ENCODE peak calls at places on chromosomes 13 and 19, in four cellular contexts. F, I, N and C are unnamed samples.

GRCh38 chr19:7426986-7427385 is 61.8 kb downstream of the PEX11G start:
- DNase-seq in F (no peak), I (no peak), N (no peak), C (no peak)

GRCh38 chr19:48614436-48615144 is at the start of gene FAM83E:
- DNase-seq in F (no peak), I (no peak), N (no peak), C (peak)

GRCh38 chr13:21913010-21913409 is 242.1 kb downstream of the FGF9 start:
- DNase-seq in F (no peak), I (no peak), N (no peak), C (peak)

GRCh38 chr13:39451860-39452301 is 151.1 kb downstream of the LHFPL6 start:
- DNase-seq in F (no peak), I (no peak), N (no peak), C (no peak)

GRCh38 chr13:50779443-50780200 is 63.9 kb downstream of the DLEU7 start:
- DNase-seq in F (no peak), I (no peak), N (no peak), C (no peak)

GRCh38 chr19:36837525-36837901 is 674 bp downstream of the ZNF790 start:
- DNase-seq in F (no peak), I (peak), N (no peak), C (no peak)

GRCh38 chr19:29660835-29661234 is 4.4 kb upstream of the PLEKHF1 start:
- DNase-seq in F (no peak), I (no peak), N (no peak), C (no peak)

GRCh38 chr13:81394605-81395004 is 1053.7 kb upstream of the SPRY2 start:
- DNase-seq in F (no peak), I (no peak), N (no peak), C (no peak)

GRCh38 chr13:67230774-67231480 is 791 bp upstream of the PCDH9 start:
- DNase-seq in F (peak), I (peak), N (peak), C (peak)

GRCh38 chr13:84032116-84032515 is 149.8 kb upstream of the SLITRK1 start:
- DNase-seq in F (no peak), I (no peak), N (no peak), C (no peak)

GRCh38 chr13:94162289-94162688 is 317.2 kb downstream of the DCT start:
- DNase-seq in F (no peak), I (no peak), N (no peak), C (no peak)

GRCh38 chr13:51341804-51342203 is 2.3 kb downstream of the SERPINE3 start:
- DNase-seq in F (no peak), I (no peak), N (no peak), C (no peak)

GRCh38 chr13:73451120-73452029 is 392.6 kb downstream of the KLF5 start:
- DNase-seq in F (no peak), I (peak), N (no peak), C (no peak)

GRCh38 chr19:19202707-19203011 is 555 bp downstream of the NR2C2AP start:
- DNase-seq in F (no peak), I (no peak), N (no peak), C (no peak)

GRCh38 chr13:100707818-100708740 is 33.5 kb upstream of the TMTC4 start:
- DNase-seq in F (no peak), I (no peak), N (no peak), C (no peak)

GRCh38 chr19:33332248-33332647 is 29.9 kb upstream of the CEBPA start:
- DNase-seq in F (no peak), I (no peak), N (no peak), C (no peak)

GRCh38 chr13:52749446-52749845 is 9.8 kb upstream of the CNMD start:
- DNase-seq in F (no peak), I (no peak), N (no peak), C (no peak)

GRCh38 chr19:40270362-40271089 is 14.6 kb downstream of the AKT2 start:
- DNase-seq in F (no peak), I (no peak), N (no peak), C (no peak)

GRCh38 chr13:57470491-57470890 is 161.1 kb upstream of the PCDH17 start:
- DNase-seq in F (no peak), I (no peak), N (no peak), C (no peak)

GRCh38 chr19:46368116-46368515 is 21.2 kb downstream of the PPP5C start:
- DNase-seq in F (no peak), I (no peak), N (no peak), C (no peak)

GRCh38 chr13:55516610-55517009 is 1624.1 kb upstream of the PRR20A start:
- DNase-seq in F (no peak), I (no peak), N (no peak), C (no peak)

GRCh38 chr19:46697142-46697960 is 19.6 kb downstream of the PRKD2 start:
- DNase-seq in F (peak), I (no peak), N (peak), C (peak)

GRCh38 chr19:46753420-46754155 is 7.3 kb upstream of the STRN4 start:
- DNase-seq in F (no peak), I (peak), N (no peak), C (peak)

GRCh38 chr13:97113231-97114001 is 108.7 kb upstream of the MBNL2 start:
- DNase-seq in F (no peak), I (no peak), N (no peak), C (no peak)

GRCh38 chr19:48539503-48540096 is 12.4 kb upstream of the SULT2B1 start:
- DNase-seq in F (no peak), I (no peak), N (no peak), C (no peak)

GRCh38 chr13:88979465-88980180 is 1308.5 kb downstream of the SLITRK5 start:
- DNase-seq in F (no peak), I (no peak), N (no peak), C (peak)

GRCh38 chr19:51514866-51515481 is 13.4 kb upstream of the SIGLEC12 start:
- DNase-seq in F (no peak), I (peak), N (peak), C (peak)

GRCh38 chr13:30110301-30111070 is 196.9 kb downstream of the KATNAL1 start:
- DNase-seq in F (no peak), I (no peak), N (no peak), C (no peak)

GRCh38 chr19:47608908-47609879 is at the start of gene BICRA:
- DNase-seq in F (no peak), I (peak), N (peak), C (peak)

GRCh38 chr13:38421590-38422560 is 72.2 kb downstream of the UFM1 start:
- DNase-seq in F (no peak), I (no peak), N (no peak), C (no peak)

GRCh38 chr19:3980353-3981251 is 4.7 kb downstream of the EEF2 start:
- DNase-seq in F (no peak), I (no peak), N (no peak), C (no peak)
- TF ChIP-seq SUZ12 in F (no peak), I (no peak), N (no peak), C (no peak)

GRCh38 chr19:14346279-14346678 is 35.0 kb upstream of the ADGRE5 start:
- DNase-seq in F (no peak), I (no peak), N (no peak), C (no peak)
- TF ChIP-seq SUZ12 in F (no peak), I (no peak), N (no peak), C (no peak)

GRCh38 chr13:45339867-45340266 is 1.1 kb downstream of the TPT1 start:
- DNase-seq in F (no peak), I (no peak), N (no peak), C (no peak)
- TF ChIP-seq SUZ12 in F (no peak), I (no peak), N (no peak), C (no peak)

DNA sequence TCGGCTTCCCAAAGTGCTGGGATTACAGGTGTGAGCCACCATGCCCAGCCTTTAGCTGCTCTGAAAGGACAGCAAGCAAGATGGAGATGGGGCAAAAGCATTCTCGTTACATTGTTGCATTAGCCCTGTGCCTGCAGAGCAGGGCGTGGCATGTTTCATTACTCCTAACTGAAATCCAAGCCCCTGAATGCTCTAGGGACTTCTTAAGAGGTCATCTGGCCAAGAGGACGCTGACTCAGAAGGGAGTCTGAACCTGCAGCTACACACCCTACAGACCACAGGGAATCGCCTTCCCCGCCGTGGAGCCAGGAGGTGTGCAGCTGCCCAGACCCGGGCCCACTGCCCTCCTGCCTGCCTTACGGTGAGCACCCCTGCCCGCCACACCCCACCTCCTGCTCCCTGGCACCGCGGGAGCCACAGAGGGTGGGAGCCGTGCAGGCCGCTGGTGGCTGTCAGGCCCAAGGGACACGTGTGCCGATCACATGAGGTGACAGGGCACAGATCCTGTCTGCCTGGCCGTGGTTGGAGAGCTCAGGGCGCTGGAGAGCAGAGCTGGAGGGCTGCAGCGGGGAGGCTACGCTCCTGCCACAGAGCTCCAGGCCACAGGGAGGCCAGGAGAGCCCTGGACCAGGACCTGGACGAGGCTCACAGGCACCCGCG is 27.2 kb downstream of the ADPRHL1 start:
- DNase-seq in F (no peak), I (no peak), N (no peak), C (no peak)
- TF ChIP-seq SUZ12 in F (no peak), I (no peak), N (no peak), C (no peak)

GRCh38 chr13:34103854-34104253 is 285.9 kb downstream of the RFC3 start:
- DNase-seq in F (no peak), I (peak), N (no peak), C (no peak)

GRCh38 chr13:34104853-34105252 is 286.9 kb downstream of the RFC3 start:
- DNase-seq in F (no peak), I (no peak), N (no peak), C (no peak)

GRCh38 chr13:34108396-34108795 is 290.4 kb downstream of the RFC3 start:
- DNase-seq in F (no peak), I (no peak), N (no peak), C (no peak)

GRCh38 chr13:34107814-34108213 is 289.9 kb downstream of the RFC3 start:
- DNase-seq in F (no peak), I (no peak), N (no peak), C (no peak)
- TF ChIP-seq SUZ12 in F (no peak), I (no peak), N (no peak), C (no peak)

GRCh38 chr19:1265611-1266115 is 3.5 kb upstream of the CIRBP start:
- DNase-seq in F (no peak), I (no peak), N (no peak), C (no peak)
- TF ChIP-seq SUZ12 in F (no peak), I (no peak), N (no peak), C (no peak)

GRCh38 chr19:50167314-50167721 is 4.2 kb upstream of the IZUMO2 start:
- DNase-seq in F (no peak), I (peak), N (no peak), C (peak)

GRCh38 chr19:50159078-50159477 is 4.0 kb downstream of the IZUMO2 start:
- DNase-seq in F (no peak), I (no peak), N (no peak), C (no peak)

GRCh38 chr19:50158577-50158976 is 4.5 kb downstream of the IZUMO2 start:
- DNase-seq in F (no peak), I (no peak), N (no peak), C (no peak)

DNA sequence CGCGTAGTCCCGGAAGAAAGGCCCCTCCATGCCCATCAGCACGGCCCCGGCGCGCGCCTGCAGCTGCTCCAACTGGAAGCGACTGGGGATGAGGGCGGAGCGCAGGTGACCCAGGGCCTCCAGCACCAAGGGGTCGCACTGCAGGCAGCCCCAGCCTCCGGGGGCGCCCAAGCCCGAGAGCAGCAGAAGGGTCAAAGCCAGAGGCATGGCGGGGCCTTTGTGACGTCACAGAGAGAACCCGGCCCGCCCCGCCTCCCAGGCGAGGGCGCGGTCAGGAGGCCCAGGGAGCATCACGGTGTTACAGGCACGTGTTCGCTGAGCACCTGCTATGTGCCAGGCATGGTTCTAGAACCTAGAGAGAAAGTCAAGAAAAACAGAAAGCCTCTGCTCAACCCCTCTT is at the start of gene IZUMO2:
- DNase-seq in F (no peak), I (no peak), N (no peak), C (no peak)
- TF ChIP-seq SUZ12 in F (no peak), I (no peak), N (no peak), C (no peak)

GRCh38 chr19:45352471-45352870 is 11.9 kb downstream of the KLC3 start:
- DNase-seq in F (no peak), I (no peak), N (no peak), C (no peak)

GRCh38 chr19:45352914-45353796 is 12.6 kb downstream of the KLC3 start:
- DNase-seq in F (no peak), I (no peak), N (no peak), C (no peak)

GRCh38 chr19:45350477-45351058 is 10.0 kb downstream of the KLC3 start:
- DNase-seq in F (no peak), I (no peak), N (no peak), C (no peak)

GRCh38 chr19:45351401-45351952 is 10.9 kb downstream of the KLC3 start:
- DNase-seq in F (no peak), I (no peak), N (no peak), C (no peak)

GRCh38 chr19:45352062-45352461 is 11.5 kb downstream of the KLC3 start:
- DNase-seq in F (no peak), I (no peak), N (no peak), C (no peak)
- TF ChIP-seq SUZ12 in F (no peak), I (no peak), N (no peak), C (no peak)

GRCh38 chr19:39110263-39110967 is 15.2 kb upstream of the PAK4 start:
- DNase-seq in F (no peak), I (peak), N (peak), C (peak)
- TF ChIP-seq SUZ12 in F (no peak), I (no peak), N (no peak), C (no peak)

DNA sequence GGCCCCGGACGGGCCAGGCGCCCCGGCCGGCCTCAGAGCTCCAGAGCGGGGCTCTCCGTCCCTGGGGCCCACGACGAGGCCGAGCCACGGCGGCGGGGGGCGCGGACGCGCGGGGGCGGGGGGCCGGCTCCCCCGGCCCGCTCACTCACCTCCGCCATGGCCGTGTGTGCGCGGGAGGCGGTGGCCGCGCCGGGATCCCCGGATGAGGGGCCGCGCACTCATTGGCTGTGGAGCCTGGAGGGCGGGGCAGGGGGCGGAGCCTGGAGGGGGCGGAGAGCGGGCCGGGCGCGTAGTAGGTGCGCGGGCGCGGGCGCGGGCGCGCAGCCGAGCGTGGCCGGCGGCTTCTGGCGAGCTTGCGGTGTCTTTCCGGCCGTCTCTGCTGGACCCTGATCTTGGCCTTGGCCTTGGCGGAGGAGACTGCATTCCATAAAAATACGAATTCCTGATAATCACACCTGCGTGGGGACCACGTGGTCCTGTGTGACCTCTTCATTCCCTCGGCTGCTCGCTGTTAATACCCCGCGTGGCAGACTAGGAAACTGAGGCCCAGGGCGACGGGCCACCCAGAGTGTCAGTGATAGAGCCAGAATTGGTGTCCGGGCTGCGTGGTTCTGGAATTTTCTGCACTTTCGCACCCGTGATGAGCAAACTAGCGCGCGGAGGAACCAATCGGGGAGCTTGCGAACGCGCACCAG is at the start of gene MIER2:
- DNase-seq in F (peak), I (peak), N (peak), C (peak)
- TF ChIP-seq SUZ12 in F (no peak), I (no peak), N (no peak), C (no peak)